ENCODE peak calls at places on chromosomes 13 and 19, in four cellular contexts. U is HCT116, K is K562, J is GM12878. M is an unnamed sample.

GRCh38 chr19:5967571-5967970 is 10.4 kb downstream of the RANBP3 start:
- DNase-seq in U (no peak), K (no peak), J (no peak), M (no peak)

GRCh38 chr13:38167164-38167822 is 182.4 kb upstream of the UFM1 start:
- DNase-seq in U (no peak), K (no peak), J (peak; percentile 8), M (no peak)

GRCh38 chr19:2047449-2048103 is 3.5 kb downstream of the MKNK2 start:
- DNase-seq in U (no peak), K (no peak), J (no peak), M (no peak)

GRCh38 chr13:24863748-24864540 is 100.0 kb downstream of the RNF17 start:
- DNase-seq in U (no peak), K (peak; percentile 41), J (no peak), M (no peak)

GRCh38 chr13:106274551-106275208 is 260.8 kb downstream of the EFNB2 start:
- DNase-seq in U (no peak), K (no peak), J (no peak), M (no peak)

GRCh38 chr19:45863840-45864628 is at the start of gene FOXA3:
- DNase-seq in U (no peak), K (peak; percentile 96), J (no peak), M (no peak)

GRCh38 chr19:51224163-51224641 is 678 bp upstream of the CD33 start:
- DNase-seq in U (no peak), K (peak; percentile 42), J (no peak), M (no peak)

GRCh38 chr13:110593430-110594130 is 21.8 kb upstream of the NAXD start:
- DNase-seq in U (peak; percentile 50), K (peak; percentile 61), J (no peak), M (no peak)

GRCh38 chr19:44596428-44597130 is 16.8 kb upstream of the IGSF23 start:
- DNase-seq in U (no peak), K (peak; percentile 23), J (no peak), M (no peak)

GRCh38 chr13:30466358-30466714 is 600 bp upstream of the HMGB1 start:
- DNase-seq in U (no peak), K (no peak), J (no peak), M (no peak)

GRCh38 chr19:41427647-41428480 is 690 bp upstream of the B3GNT8 start:
- DNase-seq in U (no peak), K (peak; percentile 61), J (no peak), M (no peak)

GRCh38 chr13:106651442-106651841 is 83.5 kb upstream of the ARGLU1 start:
- DNase-seq in U (no peak), K (no peak), J (no peak), M (no peak)

GRCh38 chr19:45293682-45294081 is 29.0 kb downstream of the CKM start:
- DNase-seq in U (no peak), K (no peak), J (no peak), M (no peak)

GRCh38 chr13:58085819-58086218 is 454.3 kb downstream of the PCDH17 start:
- DNase-seq in U (no peak), K (no peak), J (no peak), M (no peak)

GRCh38 chr19:633786-634639 is 676 bp upstream of the POLRMT start:
- DNase-seq in U (no peak), K (no peak), J (no peak), M (no peak)

GRCh38 chr19:46546194-46546896 is 50.7 kb upstream of the PNMA8B start:
- DNase-seq in U (no peak), K (peak; percentile 66), J (no peak), M (no peak)

GRCh38 chr13:72507394-72508199 is 219.8 kb downstream of the MZT1 start:
- DNase-seq in U (no peak), K (no peak), J (no peak), M (no peak)

GRCh38 chr13:98089246-98089645 is 53.6 kb upstream of the FARP1 start:
- DNase-seq in U (no peak), K (no peak), J (no peak), M (no peak)

GRCh38 chr19:15449620-15450527 is at the start of gene WIZ:
- DNase-seq in U (no peak), K (peak; percentile 94), J (no peak), M (no peak)

GRCh38 chr13:45833663-45834062 is 17.9 kb downstream of the SIAH3 start:
- DNase-seq in U (peak; percentile 13), K (no peak), J (no peak), M (no peak)

GRCh38 chr13:107650081-107650701 is 565.1 kb downstream of the LIG4 start:
- DNase-seq in U (peak; percentile 6), K (peak; percentile 7), J (no peak), M (peak; percentile 67)

GRCh38 chr13:83819156-83819555 is 63.1 kb downstream of the SLITRK1 start:
- DNase-seq in U (no peak), K (no peak), J (no peak), M (no peak)

GRCh38 chr19:58538257-58539168 is 5.4 kb upstream of the TRIM28 start:
- DNase-seq in U (no peak), K (no peak), J (no peak), M (no peak)

GRCh38 chr13:113005076-113005865 is 36.3 kb downstream of the MCF2L start:
- DNase-seq in U (no peak), K (no peak), J (no peak), M (no peak)

GRCh38 chr13:50990540-50991506 is 81.2 kb downstream of the RNASEH2B start:
- DNase-seq in U (no peak), K (peak; percentile 9), J (no peak), M (no peak)

GRCh38 chr19:823565-824121 is 1.9 kb upstream of the PLPPR3 start:
- DNase-seq in U (no peak), K (peak; percentile 70), J (no peak), M (no peak)

GRCh38 chr13:26881154-26881553 is 120.6 kb upstream of the GPR12 start:
- DNase-seq in U (no peak), K (no peak), J (no peak), M (no peak)

GRCh38 chr13:29743229-29743786 is 107.1 kb downstream of the UBL3 start:
- DNase-seq in U (no peak), K (no peak), J (no peak), M (no peak)

GRCh38 chr19:49848938-49849337 is 2.0 kb upstream of the PTOV1 start:
- DNase-seq in U (no peak), K (no peak), J (peak; percentile 32), M (no peak)

GRCh38 chr13:108897955-108898354 is 268.5 kb downstream of the MYO16 start:
- DNase-seq in U (no peak), K (no peak), J (no peak), M (no peak)

GRCh38 chr19:2550431-2551171 is 74.7 kb downstream of the GADD45B start:
- DNase-seq in U (no peak), K (no peak), J (no peak), M (no peak)

GRCh38 chr19:13172335-13173128 is 22.3 kb downstream of the IER2 start:
- DNase-seq in U (no peak), K (peak; percentile 67), J (no peak), M (no peak)

GRCh38 chr13:52454459-52454824 is 836 bp upstream of the CKAP2 start:
- DNase-seq in U (no peak), K (peak; percentile 11), J (peak; percentile 69), M (no peak)

GRCh38 chr13:110706570-110707378 is 858 bp upstream of the CARS2 start:
- DNase-seq in U (no peak), K (no peak), J (no peak), M (no peak)

GRCh38 chr19:41500443-41500842 is 57.5 kb downstream of the ERICH4 start:
- DNase-seq in U (no peak), K (no peak), J (no peak), M (no peak)

GRCh38 chr19:57829316-57829715 is 783 bp upstream of the ZNF587B start:
- DNase-seq in U (no peak), K (no peak), J (no peak), M (no peak)

GRCh38 chr19:29624489-29625210 is 18.6 kb downstream of the POP4 start:
- DNase-seq in U (no peak), K (no peak), J (no peak), M (no peak)

GRCh38 chr13:27522847-27523246 is 72.5 kb upstream of the MTIF3 start:
- DNase-seq in U (no peak), K (no peak), J (no peak), M (no peak)

GRCh38 chr13:20191902-20192469 is 752 bp downstream of the GJB2 start:
- DNase-seq in U (no peak), K (no peak), J (no peak), M (no peak)
- H3K4me3 ChIP-seq in U (peak overlapping the region; percentile 77), K (no peak overlapping the region), J (peak overlapping the region; percentile 37), M (peak overlapping the region; percentile 44)

GRCh38 chr13:41919741-41920487 is 41.0 kb downstream of the VWA8 start:
- DNase-seq in U (no peak), K (no peak), J (no peak), M (no peak)

GRCh38 chr13:41915096-41915495 is 45.8 kb downstream of the VWA8 start:
- DNase-seq in U (no peak), K (no peak), J (no peak), M (no peak)

GRCh38 chr13:41916173-41916954 is 44.5 kb downstream of the VWA8 start:
- DNase-seq in U (no peak), K (peak; percentile 18), J (peak; percentile 89), M (no peak)

GRCh38 chr13:41919031-41919740 is 41.7 kb downstream of the VWA8 start:
- DNase-seq in U (no peak), K (no peak), J (no peak), M (no peak)

DNA sequence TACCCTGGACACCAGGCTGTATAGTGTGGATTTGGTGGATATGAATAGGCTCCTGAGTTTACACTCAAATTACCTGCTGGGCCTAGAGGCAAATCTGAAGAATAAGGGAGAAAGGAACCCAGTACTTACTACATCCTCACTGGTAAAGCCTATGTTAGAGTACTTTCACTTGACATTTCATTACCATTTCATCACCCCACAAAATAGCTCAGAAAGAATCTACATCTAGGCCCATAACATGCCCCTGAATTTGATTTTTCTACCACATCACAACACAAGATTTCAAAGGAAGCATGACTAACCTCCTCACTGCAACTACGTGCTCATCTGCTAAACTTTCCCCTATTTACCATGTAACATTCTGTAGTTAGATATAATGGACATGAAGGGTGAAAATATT is 43.3 kb downstream of the VWA8 start:
- DNase-seq in U (no peak), K (no peak), J (no peak), M (no peak)
- TF ChIP-seq ZNF274 in U (no peak), K (no peak), J (no peak), M (no peak)

GRCh38 chr13:35411059-35411744 is 65.3 kb downstream of the MAB21L1 start:
- DNase-seq in U (no peak), K (no peak), J (no peak), M (no peak)
- H3K9ac ChIP-seq in U (no peak overlapping the region), K (no peak overlapping the region), J (no peak overlapping the region), M (no peak overlapping the region)

GRCh38 chr19:4641132-4641531 is 1.8 kb downstream of the TNFAIP8L1 start:
- DNase-seq in U (no peak), K (no peak), J (no peak), M (no peak)
- H3K4me3 ChIP-seq in U (no peak overlapping the region), K (no peak overlapping the region), J (no peak overlapping the region), M (no peak overlapping the region)

DNA sequence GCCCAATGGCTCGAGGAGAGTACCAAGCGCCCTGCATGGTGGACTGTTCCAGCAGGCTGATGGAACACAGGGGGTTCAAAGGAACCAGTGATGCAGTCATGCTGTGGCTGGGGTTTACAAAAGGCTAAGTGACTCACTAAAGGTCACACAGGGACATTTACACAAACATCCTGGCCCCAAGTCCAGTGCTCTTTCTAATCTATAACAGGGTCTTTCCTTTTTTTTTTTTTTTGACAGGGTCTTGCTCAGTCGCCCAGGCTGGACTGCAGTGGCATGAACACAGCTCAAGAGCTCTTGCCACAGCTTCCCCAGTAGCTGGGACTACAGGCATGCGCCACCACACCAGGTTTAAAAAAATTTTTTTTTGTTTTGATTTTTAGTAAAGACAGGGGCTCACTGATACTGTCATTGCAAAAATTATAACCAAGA is 2.8 kb upstream of the SLC25A15 start:
- DNase-seq in U (no peak), K (peak; percentile 36), J (no peak), M (no peak)
- TF ChIP-seq ZNF274 in U (no peak), K (no peak), J (no peak), M (no peak)